ENCODE peak calls at places on chromosomes 11 and 22, in six cellular contexts. J, P, N, G, A and R are unnamed samples.

GRCh38 chr22:27801197-27801615 is 350 bp downstream of the MN1 start:
- DNase-seq in J (peak), P (no peak), G (no peak), N (no peak), A (no peak), R (peak)

GRCh38 chr11:87430821-87431220 is 393.1 kb downstream of the TMEM135 start:
- DNase-seq in N (no peak), G (no peak), P (no peak), A (no peak), J (peak), R (no peak)

GRCh38 chr22:28904211-28904808 is 20.9 kb downstream of the ZNRF3 start:
- DNase-seq in J (no peak), P (no peak), G (no peak), N (no peak), A (no peak), R (no peak)

GRCh38 chr22:28917747-28918543 is 34.6 kb downstream of the ZNRF3 start:
- DNase-seq in P (no peak), G (no peak), A (no peak), N (no peak), J (no peak), R (no peak)

GRCh38 chr11:19242184-19242932 is 1.6 kb upstream of the E2F8 start:
- DNase-seq in G (no peak), A (no peak), P (no peak), J (peak), N (no peak), R (no peak)

GRCh38 chr11:119169272-119169719 is 771 bp downstream of the NLRX1 start:
- DNase-seq in N (no peak), G (no peak), J (peak), A (peak), P (no peak), R (no peak)

GRCh38 chr11:19187101-19187500 is 14.7 kb downstream of the CSRP3 start:
- DNase-seq in N (no peak), A (no peak), G (no peak), P (no peak), J (no peak), R (no peak)

GRCh38 chr11:27444801-27445215 is 27.8 kb downstream of the LGR4 start:
- DNase-seq in P (no peak), N (no peak), G (no peak), A (no peak), J (no peak), R (no peak)

GRCh38 chr11:57638005-57638760 is 11.5 kb downstream of the YPEL4 start:
- DNase-seq in A (peak), J (peak), P (no peak), G (peak), N (no peak), R (peak)
- TF ChIP-seq POLR2A in A (peak), J (no peak), P (no peak), G (no peak), N (no peak), R (no peak)

DNA sequence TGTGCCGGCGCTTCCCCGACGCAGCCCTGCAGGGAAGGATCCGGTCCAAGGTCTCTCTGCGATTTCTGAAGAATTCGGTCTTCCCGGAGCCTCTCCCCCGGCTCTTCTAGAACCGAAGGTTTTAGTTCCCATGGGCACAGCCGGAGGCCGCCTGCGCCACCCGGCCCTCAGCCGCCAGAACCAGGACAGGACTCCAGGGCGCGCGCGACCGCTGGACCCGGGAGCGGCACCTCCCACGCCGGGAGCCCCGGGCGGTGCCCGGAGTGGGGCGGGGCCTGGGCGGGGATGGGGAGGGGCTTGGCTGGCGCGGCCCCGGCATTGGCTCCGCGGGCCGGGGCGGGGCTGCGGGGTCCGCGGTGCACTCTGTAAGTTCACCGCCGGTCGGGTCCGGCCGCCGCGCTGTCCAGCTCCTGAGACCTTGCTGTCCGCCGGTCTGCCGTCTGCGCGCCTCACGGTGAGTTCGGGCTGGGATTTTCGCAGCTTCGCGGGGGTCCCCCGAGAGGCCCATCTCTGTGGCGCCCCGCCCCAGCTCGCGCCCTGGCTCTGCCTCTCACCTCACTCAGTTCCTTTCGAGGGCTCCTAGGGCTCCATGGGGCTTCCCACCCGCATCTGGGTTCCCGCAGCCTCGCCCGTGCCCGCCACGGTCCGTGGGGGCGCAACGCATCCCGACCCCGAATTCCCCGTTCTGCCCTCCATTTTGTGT is at the start of gene CDC42EP2:
- DNase-seq in J (peak), G (peak), N (peak), P (peak), A (peak), R (peak)
- TF ChIP-seq POLR2A in J (no peak), G (peak), N (no peak), P (peak), A (peak), R (no peak)

DNA sequence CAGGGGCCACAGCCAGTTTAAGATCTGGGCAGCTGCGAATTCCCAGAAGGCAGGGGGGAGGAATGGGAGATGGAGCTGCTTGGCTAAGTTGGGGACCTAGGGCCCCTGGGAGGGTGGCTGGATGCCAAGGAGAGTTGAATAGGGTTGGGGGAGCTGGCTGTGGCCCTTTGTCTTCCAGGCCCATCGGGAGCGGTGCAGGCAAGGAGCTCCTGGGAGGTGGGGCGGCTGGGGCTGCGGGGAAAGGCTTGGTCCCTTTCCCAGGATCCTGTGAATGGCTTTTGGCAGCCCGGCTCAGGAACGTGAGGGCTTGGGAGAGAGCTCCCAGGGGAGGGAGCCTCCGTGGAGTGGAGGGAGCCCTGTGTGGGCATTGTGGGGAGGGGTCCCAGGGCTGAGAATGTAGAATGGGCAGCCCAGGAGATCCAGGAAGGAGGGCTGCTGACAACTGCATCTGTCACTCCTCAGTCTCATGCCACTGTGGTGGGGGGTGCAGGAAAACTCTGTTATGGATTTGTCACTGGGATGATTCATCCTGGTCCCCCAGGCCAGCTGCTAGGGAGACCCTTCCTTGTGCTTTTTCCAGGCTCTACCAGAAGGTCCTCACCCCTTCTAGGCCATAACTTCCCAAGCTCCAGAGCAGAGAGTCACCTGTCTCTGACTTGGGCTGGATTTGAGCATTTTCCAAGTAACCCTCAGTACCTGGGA is 6.0 kb downstream of the FREY1 start:
- DNase-seq in G (no peak), N (no peak), A (no peak), J (no peak), P (no peak), R (peak)
- TF ChIP-seq POLR2A in G (no peak), N (no peak), A (no peak), J (no peak), P (no peak), R (no peak)

DNA sequence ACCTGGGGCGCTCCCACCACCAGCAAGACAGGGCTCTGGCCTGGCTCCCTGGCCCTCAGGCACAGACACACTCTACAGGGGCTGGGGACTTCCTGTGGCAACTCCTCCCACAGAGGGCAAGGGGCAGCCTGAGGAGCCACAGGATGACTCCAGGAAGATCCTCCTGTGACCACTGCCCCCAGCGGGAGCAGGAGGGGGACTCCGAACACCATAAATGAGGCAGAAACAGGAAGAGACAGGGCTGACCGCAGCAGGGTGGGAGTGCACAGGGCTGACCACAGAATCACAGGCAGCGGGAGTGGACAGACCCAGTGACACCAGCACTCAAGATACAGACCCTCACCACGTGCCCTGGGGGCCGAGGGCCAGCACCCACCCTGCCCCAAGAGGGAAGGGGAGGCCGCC is 10.8 kb downstream of the ARAP1 start:
- DNase-seq in P (no peak), G (peak), A (no peak), N (no peak), J (no peak), R (peak)
- TF ChIP-seq POLR2A in P (no peak), G (no peak), A (no peak), N (no peak), J (no peak), R (no peak)

GRCh38 chr22:21938071-21938822 is 14.4 kb downstream of the PPM1F start:
- DNase-seq in P (peak), J (peak), N (peak), G (peak), A (peak), R (peak)
- TF ChIP-seq POLR2A in P (peak), J (no peak), N (no peak), G (no peak), A (no peak), R (no peak)

GRCh38 chr22:42991010-42991651 is 23.8 kb downstream of the PACSIN2 start:
- DNase-seq in G (peak), A (no peak), N (no peak), J (no peak), P (no peak), R (no peak)
- TF ChIP-seq POLR2A in G (peak), A (no peak), N (no peak), J (no peak), P (no peak), R (no peak)

GRCh38 chr22:37427128-37427710 is at the start of gene ELFN2:
- DNase-seq in G (no peak), J (peak), N (no peak), P (no peak), A (no peak), R (no peak)
- TF ChIP-seq POLR2A in G (no peak), J (no peak), N (no peak), P (no peak), A (no peak), R (no peak)